ENCODE peak calls at places on chromosomes 5 and 9, in eight cellular contexts. One of them, this sample, is unnamed.

GRCh38 chr5:149780043-149780737 is 50.1 kb downstream of the PPARGC1B start:
- DNase-seq in A172: no peak
- DNase-seq in GM13976: no peak
- DNase-seq in nucleus accumbens: no peak
- DNase-seq in EL: no peak
- DNase-seq in stimulated activated CD4-positive, alpha-beta T cell treated with anti-CD3 and anti-CD28 coated beads, Interleukin-1b, Interleukin-23, amount 100 ng/mL, for 1 hour: no peak
- DNase-seq in activated naive CD8-positive, alpha-beta T cell treated with anti-CD3 and anti-CD28 coated beads for 36 hours: no peak
- DNase-seq in GM12865: no peak
- DNase-seq in this sample: no peak

GRCh38 chr9:137215196-137215986 is 6.6 kb downstream of the RNF208 start:
- DNase-seq in A172: no peak
- DNase-seq in GM13976: no peak
- DNase-seq in nucleus accumbens: no peak
- DNase-seq in EL: no peak
- DNase-seq in stimulated activated CD4-positive, alpha-beta T cell treated with anti-CD3 and anti-CD28 coated beads, Interleukin-1b, Interleukin-23, amount 100 ng/mL, for 1 hour: no peak
- DNase-seq in activated naive CD8-positive, alpha-beta T cell treated with anti-CD3 and anti-CD28 coated beads for 36 hours: no peak
- DNase-seq in GM12865: no peak
- DNase-seq in this sample: no peak

GRCh38 chr5:93349613-93350012 is 231.4 kb downstream of the NR2F1-AS1 start:
- DNase-seq in A172: peak
- DNase-seq in GM13976: no peak
- DNase-seq in nucleus accumbens: no peak
- DNase-seq in EL: peak
- DNase-seq in stimulated activated CD4-positive, alpha-beta T cell treated with anti-CD3 and anti-CD28 coated beads, Interleukin-1b, Interleukin-23, amount 100 ng/mL, for 1 hour: no peak
- DNase-seq in activated naive CD8-positive, alpha-beta T cell treated with anti-CD3 and anti-CD28 coated beads for 36 hours: no peak
- DNase-seq in GM12865: no peak
- DNase-seq in this sample: no peak

GRCh38 chr9:124708633-124709032 is 62.5 kb downstream of the NR6A1 start:
- DNase-seq in A172: peak
- DNase-seq in GM13976: no peak
- DNase-seq in nucleus accumbens: no peak
- DNase-seq in EL: peak
- DNase-seq in stimulated activated CD4-positive, alpha-beta T cell treated with anti-CD3 and anti-CD28 coated beads, Interleukin-1b, Interleukin-23, amount 100 ng/mL, for 1 hour: no peak
- DNase-seq in activated naive CD8-positive, alpha-beta T cell treated with anti-CD3 and anti-CD28 coated beads for 36 hours: no peak
- DNase-seq in GM12865: no peak
- DNase-seq in this sample: peak

GRCh38 chr9:132742821-132743311 is 72.6 kb downstream of the GTF3C4 start:
- DNase-seq in A172: no peak
- DNase-seq in GM13976: no peak
- DNase-seq in nucleus accumbens: no peak
- DNase-seq in EL: no peak
- DNase-seq in stimulated activated CD4-positive, alpha-beta T cell treated with anti-CD3 and anti-CD28 coated beads, Interleukin-1b, Interleukin-23, amount 100 ng/mL, for 1 hour: no peak
- DNase-seq in activated naive CD8-positive, alpha-beta T cell treated with anti-CD3 and anti-CD28 coated beads for 36 hours: no peak
- DNase-seq in GM12865: no peak
- DNase-seq in this sample: no peak

GRCh38 chr5:139659673-139660072 is 11.5 kb downstream of the CXXC5 start:
- DNase-seq in A172: no peak
- DNase-seq in GM13976: no peak
- DNase-seq in nucleus accumbens: no peak
- DNase-seq in EL: peak
- DNase-seq in stimulated activated CD4-positive, alpha-beta T cell treated with anti-CD3 and anti-CD28 coated beads, Interleukin-1b, Interleukin-23, amount 100 ng/mL, for 1 hour: no peak
- DNase-seq in activated naive CD8-positive, alpha-beta T cell treated with anti-CD3 and anti-CD28 coated beads for 36 hours: no peak
- DNase-seq in GM12865: no peak
- DNase-seq in this sample: peak

GRCh38 chr5:101543780-101544179 is 640.7 kb upstream of the ST8SIA4 start:
- DNase-seq in A172: no peak
- DNase-seq in GM13976: no peak
- DNase-seq in nucleus accumbens: no peak
- DNase-seq in EL: no peak
- DNase-seq in stimulated activated CD4-positive, alpha-beta T cell treated with anti-CD3 and anti-CD28 coated beads, Interleukin-1b, Interleukin-23, amount 100 ng/mL, for 1 hour: no peak
- DNase-seq in activated naive CD8-positive, alpha-beta T cell treated with anti-CD3 and anti-CD28 coated beads for 36 hours: no peak
- DNase-seq in GM12865: no peak
- DNase-seq in this sample: peak

GRCh38 chr9:89549031-89549644 is 51.2 kb upstream of the SEMA4D start:
- DNase-seq in A172: peak
- DNase-seq in GM13976: peak
- DNase-seq in nucleus accumbens: peak
- DNase-seq in EL: peak
- DNase-seq in stimulated activated CD4-positive, alpha-beta T cell treated with anti-CD3 and anti-CD28 coated beads, Interleukin-1b, Interleukin-23, amount 100 ng/mL, for 1 hour: peak
- DNase-seq in activated naive CD8-positive, alpha-beta T cell treated with anti-CD3 and anti-CD28 coated beads for 36 hours: peak
- DNase-seq in GM12865: peak
- DNase-seq in this sample: peak

GRCh38 chr5:78985407-78986223 is 505 bp upstream of the ARSB start:
- DNase-seq in A172: peak
- DNase-seq in GM13976: peak
- DNase-seq in nucleus accumbens: no peak
- DNase-seq in EL: peak
- DNase-seq in stimulated activated CD4-positive, alpha-beta T cell treated with anti-CD3 and anti-CD28 coated beads, Interleukin-1b, Interleukin-23, amount 100 ng/mL, for 1 hour: peak
- DNase-seq in activated naive CD8-positive, alpha-beta T cell treated with anti-CD3 and anti-CD28 coated beads for 36 hours: peak
- DNase-seq in GM12865: peak
- DNase-seq in this sample: peak

GRCh38 chr5:140965905-140966292 is 377 bp upstream of the PCDHAC2 start:
- DNase-seq in A172: no peak
- DNase-seq in GM13976: no peak
- DNase-seq in nucleus accumbens: peak
- DNase-seq in EL: no peak
- DNase-seq in stimulated activated CD4-positive, alpha-beta T cell treated with anti-CD3 and anti-CD28 coated beads, Interleukin-1b, Interleukin-23, amount 100 ng/mL, for 1 hour: no peak
- DNase-seq in activated naive CD8-positive, alpha-beta T cell treated with anti-CD3 and anti-CD28 coated beads for 36 hours: no peak
- DNase-seq in GM12865: no peak
- DNase-seq in this sample: no peak

GRCh38 chr5:129412731-129413130 is 47.4 kb upstream of the ADAMTS19 start:
- DNase-seq in A172: no peak
- DNase-seq in GM13976: no peak
- DNase-seq in nucleus accumbens: no peak
- DNase-seq in EL: no peak
- DNase-seq in stimulated activated CD4-positive, alpha-beta T cell treated with anti-CD3 and anti-CD28 coated beads, Interleukin-1b, Interleukin-23, amount 100 ng/mL, for 1 hour: no peak
- DNase-seq in activated naive CD8-positive, alpha-beta T cell treated with anti-CD3 and anti-CD28 coated beads for 36 hours: no peak
- DNase-seq in GM12865: no peak
- DNase-seq in this sample: peak

GRCh38 chr9:124320062-124320973 is 62.6 kb downstream of the NEK6 start:
- DNase-seq in A172: peak
- DNase-seq in GM13976: peak
- DNase-seq in nucleus accumbens: peak
- DNase-seq in EL: peak
- DNase-seq in stimulated activated CD4-positive, alpha-beta T cell treated with anti-CD3 and anti-CD28 coated beads, Interleukin-1b, Interleukin-23, amount 100 ng/mL, for 1 hour: peak
- DNase-seq in activated naive CD8-positive, alpha-beta T cell treated with anti-CD3 and anti-CD28 coated beads for 36 hours: peak
- DNase-seq in GM12865: peak
- DNase-seq in this sample: peak

GRCh38 chr5:111367081-111367480 is 142.9 kb downstream of the CAMK4 start:
- DNase-seq in A172: peak
- DNase-seq in GM13976: no peak
- DNase-seq in nucleus accumbens: no peak
- DNase-seq in EL: peak
- DNase-seq in stimulated activated CD4-positive, alpha-beta T cell treated with anti-CD3 and anti-CD28 coated beads, Interleukin-1b, Interleukin-23, amount 100 ng/mL, for 1 hour: no peak
- DNase-seq in activated naive CD8-positive, alpha-beta T cell treated with anti-CD3 and anti-CD28 coated beads for 36 hours: no peak
- DNase-seq in GM12865: no peak
- DNase-seq in this sample: peak

GRCh38 chr5:136811551-136811950 is 446.2 kb upstream of the TRPC7 start:
- DNase-seq in A172: peak
- DNase-seq in GM13976: no peak
- DNase-seq in nucleus accumbens: no peak
- DNase-seq in EL: peak
- DNase-seq in stimulated activated CD4-positive, alpha-beta T cell treated with anti-CD3 and anti-CD28 coated beads, Interleukin-1b, Interleukin-23, amount 100 ng/mL, for 1 hour: no peak
- DNase-seq in activated naive CD8-positive, alpha-beta T cell treated with anti-CD3 and anti-CD28 coated beads for 36 hours: no peak
- DNase-seq in GM12865: no peak
- DNase-seq in this sample: peak

GRCh38 chr5:12023614-12024241 is 119.5 kb upstream of the CTNND2 start:
- DNase-seq in A172: peak
- DNase-seq in GM13976: peak
- DNase-seq in nucleus accumbens: no peak
- DNase-seq in EL: peak
- DNase-seq in stimulated activated CD4-positive, alpha-beta T cell treated with anti-CD3 and anti-CD28 coated beads, Interleukin-1b, Interleukin-23, amount 100 ng/mL, for 1 hour: no peak
- DNase-seq in activated naive CD8-positive, alpha-beta T cell treated with anti-CD3 and anti-CD28 coated beads for 36 hours: no peak
- DNase-seq in GM12865: peak
- DNase-seq in this sample: peak

GRCh38 chr9:132725306-132725705 is 55.0 kb downstream of the GTF3C4 start:
- DNase-seq in A172: no peak
- DNase-seq in GM13976: no peak
- DNase-seq in nucleus accumbens: no peak
- DNase-seq in EL: no peak
- DNase-seq in stimulated activated CD4-positive, alpha-beta T cell treated with anti-CD3 and anti-CD28 coated beads, Interleukin-1b, Interleukin-23, amount 100 ng/mL, for 1 hour: no peak
- DNase-seq in activated naive CD8-positive, alpha-beta T cell treated with anti-CD3 and anti-CD28 coated beads for 36 hours: no peak
- DNase-seq in GM12865: no peak
- DNase-seq in this sample: no peak

GRCh38 chr5:168317521-168318147 is 26.2 kb downstream of the WWC1 start:
- DNase-seq in A172: peak
- DNase-seq in GM13976: no peak
- DNase-seq in nucleus accumbens: no peak
- DNase-seq in EL: peak
- DNase-seq in stimulated activated CD4-positive, alpha-beta T cell treated with anti-CD3 and anti-CD28 coated beads, Interleukin-1b, Interleukin-23, amount 100 ng/mL, for 1 hour: no peak
- DNase-seq in activated naive CD8-positive, alpha-beta T cell treated with anti-CD3 and anti-CD28 coated beads for 36 hours: no peak
- DNase-seq in GM12865: no peak
- DNase-seq in this sample: peak

GRCh38 chr5:27906481-27906880 is 868.1 kb upstream of the CDH9 start:
- DNase-seq in A172: no peak
- DNase-seq in GM13976: no peak
- DNase-seq in nucleus accumbens: no peak
- DNase-seq in EL: no peak
- DNase-seq in stimulated activated CD4-positive, alpha-beta T cell treated with anti-CD3 and anti-CD28 coated beads, Interleukin-1b, Interleukin-23, amount 100 ng/mL, for 1 hour: no peak
- DNase-seq in activated naive CD8-positive, alpha-beta T cell treated with anti-CD3 and anti-CD28 coated beads for 36 hours: no peak
- DNase-seq in GM12865: no peak
- DNase-seq in this sample: no peak